ENCODE peak calls at places on chromosomes 12 and 14, in seven cellular contexts. M, Z, T, V, B, X and N are unnamed samples.

GRCh38 chr12:88693837-88694445 is 113.7 kb upstream of the KITLG start:
- DNase-seq in Z (no peak), M (no peak), B (no peak), T (no peak), X (no peak), V (no peak), N (no peak)

GRCh38 chr12:110117948-110118685 is 6.0 kb upstream of the IFT81 start:
- DNase-seq in X (no peak), V (no peak), M (no peak), Z (no peak), B (no peak), T (no peak), N (no peak)

GRCh38 chr12:94099191-94099983 is 49.0 kb upstream of the PLXNC1 start:
- DNase-seq in X (no peak), T (no peak), Z (no peak), M (no peak), V (no peak), B (peak; percentile 24), N (no peak)

GRCh38 chr14:96960598-96961116 is 163.5 kb downstream of the VRK1 start:
- DNase-seq in M (no peak), Z (no peak), X (no peak), V (no peak), T (no peak), B (peak; percentile 0), N (no peak)

GRCh38 chr14:29716150-29716549 is 211.5 kb downstream of the PRKD1 start:
- DNase-seq in X (no peak), T (no peak), Z (no peak), V (no peak), M (no peak), B (peak; percentile 94), N (no peak)

GRCh38 chr14:104586832-104587620 is 7.5 kb downstream of the C14orf180 start:
- DNase-seq in B (no peak), Z (no peak), T (no peak), M (no peak), X (no peak), V (no peak), N (no peak)

GRCh38 chr12:125249066-125249824 is 184.0 kb downstream of the AACS start:
- DNase-seq in X (no peak), V (no peak), T (no peak), Z (no peak), B (no peak), M (no peak), N (no peak)

GRCh38 chr12:19706936-19707335 is 267.6 kb downstream of the AEBP2 start:
- DNase-seq in M (no peak), Z (no peak), T (no peak), V (no peak), B (no peak), X (no peak), N (no peak)

GRCh38 chr12:76037130-76038105 is 5.8 kb upstream of the PHLDA1 start:
- DNase-seq in V (peak; percentile 47), T (peak; percentile 30), X (peak; percentile 38), B (peak; percentile 82), Z (no peak), M (peak; percentile 60), N (no peak)

GRCh38 chr12:125079943-125080645 is 14.9 kb downstream of the AACS start:
- DNase-seq in Z (no peak), T (no peak), M (no peak), B (no peak), X (no peak), V (no peak), N (no peak)

GRCh38 chr12:79482323-79482722 is 208.4 kb downstream of the PAWR start:
- DNase-seq in T (no peak), B (no peak), X (no peak), V (no peak), Z (no peak), M (no peak), N (no peak)

GRCh38 chr14:57261604-57262003 is 7.1 kb downstream of the EXOC5 start:
- DNase-seq in T (no peak), Z (no peak), V (no peak), X (no peak), B (no peak), M (no peak), N (no peak)

GRCh38 chr12:64323476-64324225 is 66.9 kb downstream of the C12orf56 start:
- DNase-seq in M (no peak), B (no peak), Z (no peak), T (no peak), V (no peak), X (no peak), N (no peak)

GRCh38 chr12:121590476-121591143 is 9.8 kb upstream of the KDM2B start:
- DNase-seq in T (peak; percentile 20), M (peak; percentile 84), V (peak; percentile 79), X (peak; percentile 79), B (peak; percentile 48), Z (no peak), N (no peak)

GRCh38 chr12:28253175-28253641 is 63.0 kb downstream of the CCDC91 start:
- DNase-seq in M (peak; percentile 9), B (peak; percentile 27), X (peak; percentile 72), V (peak; percentile 31), Z (no peak), T (no peak), N (no peak)

GRCh38 chr14:71021347-71022014 is 114.2 kb downstream of the PCNX1 start:
- DNase-seq in B (peak; percentile 62), M (no peak), V (no peak), Z (peak; percentile 8), T (no peak), X (no peak), N (no peak)

GRCh38 chr12:74899031-74899829 is 310.4 kb downstream of the KCNC2 start:
- DNase-seq in V (no peak), B (no peak), T (no peak), X (no peak), M (peak; percentile 8), Z (no peak), N (no peak)

GRCh38 chr12:110661337-110661972 is 27.5 kb downstream of the HVCN1 start:
- DNase-seq in Z (no peak), X (peak; percentile 65), M (no peak), B (no peak), V (peak; percentile 85), T (no peak), N (no peak)

GRCh38 chr12:54125950-54126695 is 62.7 kb downstream of the SMUG1 start:
- DNase-seq in V (no peak), T (peak; percentile 53), Z (no peak), X (peak; percentile 16), M (no peak), B (peak; percentile 41), N (no peak)

GRCh38 chr14:69464829-69465228 is 19.7 kb upstream of the PLEKHD1 start:
- DNase-seq in V (no peak), M (no peak), B (peak; percentile 66), Z (no peak), T (no peak), X (no peak), N (no peak)

GRCh38 chr12:50271724-50272247 is 11.5 kb downstream of the LIMA1 start:
- DNase-seq in Z (no peak), M (no peak), T (no peak), X (no peak), V (no peak), B (no peak), N (no peak)

GRCh38 chr12:30415777-30416176 is 279.9 kb downstream of the IPO8 start:
- DNase-seq in X (no peak), M (no peak), Z (no peak), T (no peak), V (no peak), B (no peak), N (no peak)